ENCODE peak calls at places on chromosomes 11 and 22, in seven cellular contexts. W is AG04450, U is A549, F is choroid plexus epithelial cell, T is foreskin fibroblast, Z is epithelial cell of esophagus, G is lower leg skin. H is an unnamed sample.

GRCh38 chr11:13942908-13943505 is 19.5 kb upstream of the SPON1 start:
- DNase-seq in W (no peak), U (no peak), F (peak), T (peak), Z (peak), G (no peak), H (no peak)

GRCh38 chr11:70476669-70477068 is 78.3 kb downstream of the CTTN start:
- DNase-seq in W (no peak), U (no peak), F (no peak), T (peak), Z (no peak), G (no peak), H (no peak)

GRCh38 chr11:124900464-124900863 is 2.8 kb upstream of the ROBO4 start:
- DNase-seq in W (peak), U (peak), F (peak), T (peak), Z (peak), G (peak), H (peak)

GRCh38 chr11:45847908-45848316 is 637 bp downstream of the CRY2 start:
- DNase-seq in W (no peak), U (peak), F (peak), T (peak), Z (peak), G (peak), H (no peak)

GRCh38 chr11:127006311-127006710 is 5.7 kb upstream of the KIRREL3 start:
- DNase-seq in W (no peak), U (no peak), F (no peak), T (peak), Z (no peak), G (no peak), H (peak)

GRCh38 chr11:106132582-106133354 is 55.3 kb downstream of the AASDHPPT start:
- DNase-seq in W (no peak), U (no peak), F (no peak), T (no peak), Z (no peak), G (no peak), H (no peak)

GRCh38 chr11:64353101-64353738 is 5.7 kb upstream of the RPS6KA4 start:
- DNase-seq in W (no peak), U (no peak), F (no peak), T (no peak), Z (no peak), G (no peak), H (no peak)

GRCh38 chr11:57491371-57492061 is 24.0 kb downstream of the SLC43A1 start:
- DNase-seq in W (no peak), U (no peak), F (peak), T (peak), Z (peak), G (no peak), H (no peak)

GRCh38 chr11:68459886-68460740 is 439 bp upstream of the PPP6R3 start:
- DNase-seq in W (peak), U (peak), F (peak), T (peak), Z (peak), G (peak), H (peak)

GRCh38 chr11:73270855-73271477 is 1.2 kb upstream of the P2RY6 start:
- DNase-seq in W (no peak), U (no peak), F (no peak), T (no peak), Z (no peak), G (peak), H (no peak)

GRCh38 chr11:30046211-30046945 is 29.5 kb upstream of the KCNA4 start:
- DNase-seq in W (no peak), U (no peak), F (no peak), T (no peak), Z (no peak), G (no peak), H (no peak)

GRCh38 chr11:74936087-74936486 is 12.8 kb downstream of the XRRA1 start:
- DNase-seq in W (no peak), U (no peak), F (no peak), T (no peak), Z (no peak), G (no peak), H (no peak)

GRCh38 chr22:18044548-18045271 is 20.3 kb upstream of the MICAL3 start:
- DNase-seq in W (no peak), U (no peak), F (peak), T (no peak), Z (no peak), G (no peak), H (no peak)

GRCh38 chr11:129283141-129283540 is 91.0 kb upstream of the ARHGAP32 start:
- DNase-seq in W (no peak), U (no peak), F (no peak), T (no peak), Z (peak), G (no peak), H (no peak)

GRCh38 chr22:33747576-33748180 is 172.6 kb downstream of the LARGE1 start:
- DNase-seq in W (no peak), U (no peak), F (no peak), T (no peak), Z (no peak), G (no peak), H (no peak)

GRCh38 chr11:133215529-133216230 is 316.6 kb downstream of the OPCML start:
- DNase-seq in W (no peak), U (no peak), F (no peak), T (no peak), Z (no peak), G (no peak), H (no peak)

GRCh38 chr22:46471901-46472721 is 65.3 kb downstream of the CELSR1 start:
- DNase-seq in W (no peak), U (peak), F (no peak), T (no peak), Z (peak), G (no peak), H (no peak)

GRCh38 chr11:3060436-3061025 is 3.3 kb upstream of the CARS1 start:
- DNase-seq in W (no peak), U (no peak), F (no peak), T (no peak), Z (no peak), G (no peak), H (no peak)

GRCh38 chr11:104254347-104254746 is 90.4 kb upstream of the PDGFD start:
- DNase-seq in W (no peak), U (no peak), F (peak), T (peak), Z (peak), G (no peak), H (no peak)

DNA sequence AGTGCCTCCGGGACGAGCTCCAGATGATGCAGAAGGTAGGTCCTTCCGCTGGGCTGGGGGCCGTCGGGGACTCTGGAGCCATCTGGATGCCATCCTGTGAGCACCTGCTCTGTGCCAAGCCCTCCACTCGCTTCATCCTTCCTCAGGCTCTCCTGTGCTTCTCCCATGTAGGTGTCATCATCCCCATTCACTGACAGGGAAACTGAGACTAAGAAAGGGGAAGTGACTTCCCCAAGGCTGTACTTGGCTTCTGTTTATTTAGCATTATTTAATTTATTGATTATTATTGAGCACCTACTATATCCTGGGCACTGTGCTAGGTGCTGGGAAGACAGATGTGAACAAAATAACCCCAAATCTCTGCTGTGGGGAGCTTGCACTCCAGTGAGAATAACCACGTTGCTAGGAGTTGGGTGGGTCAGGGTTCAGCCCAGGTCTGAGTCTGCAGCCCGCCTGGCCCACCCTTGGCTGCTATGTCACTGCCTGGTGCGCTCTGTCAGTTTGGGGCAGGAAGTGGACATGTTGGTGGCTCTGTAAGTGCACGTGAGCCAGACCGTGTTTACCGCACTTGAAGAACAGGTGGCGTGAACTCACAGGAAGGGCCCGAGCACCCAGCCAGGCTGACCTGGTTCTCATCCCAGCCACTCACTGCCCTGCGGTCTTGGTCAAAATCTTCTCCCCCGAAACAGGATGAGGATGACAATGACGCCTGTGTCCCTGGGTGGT is 35.9 kb upstream of the GCAT start:
- DNase-seq in W (no peak), U (no peak), F (no peak), T (no peak), Z (no peak), G (no peak), H (no peak)
- TF ChIP-seq CTCF in W (no peak), U (no peak), F (no peak), T (no peak), Z (no peak), G (no peak), H (no peak)

GRCh38 chr22:49527611-49528419 is 299.9 kb downstream of the BRD1 start:
- DNase-seq in W (no peak), U (no peak), F (no peak), T (no peak), Z (no peak), G (no peak), H (no peak)

GRCh38 chr22:49528420-49528720 is 299.3 kb downstream of the BRD1 start:
- DNase-seq in W (no peak), U (no peak), F (no peak), T (no peak), Z (no peak), G (no peak), H (no peak)

GRCh38 chr22:49525366-49525765 is 302.3 kb downstream of the BRD1 start:
- DNase-seq in W (no peak), U (no peak), F (no peak), T (no peak), Z (no peak), G (no peak), H (no peak)

GRCh38 chr22:49524362-49524761 is 303.3 kb downstream of the BRD1 start:
- DNase-seq in W (no peak), U (no peak), F (no peak), T (no peak), Z (no peak), G (no peak), H (no peak)

DNA sequence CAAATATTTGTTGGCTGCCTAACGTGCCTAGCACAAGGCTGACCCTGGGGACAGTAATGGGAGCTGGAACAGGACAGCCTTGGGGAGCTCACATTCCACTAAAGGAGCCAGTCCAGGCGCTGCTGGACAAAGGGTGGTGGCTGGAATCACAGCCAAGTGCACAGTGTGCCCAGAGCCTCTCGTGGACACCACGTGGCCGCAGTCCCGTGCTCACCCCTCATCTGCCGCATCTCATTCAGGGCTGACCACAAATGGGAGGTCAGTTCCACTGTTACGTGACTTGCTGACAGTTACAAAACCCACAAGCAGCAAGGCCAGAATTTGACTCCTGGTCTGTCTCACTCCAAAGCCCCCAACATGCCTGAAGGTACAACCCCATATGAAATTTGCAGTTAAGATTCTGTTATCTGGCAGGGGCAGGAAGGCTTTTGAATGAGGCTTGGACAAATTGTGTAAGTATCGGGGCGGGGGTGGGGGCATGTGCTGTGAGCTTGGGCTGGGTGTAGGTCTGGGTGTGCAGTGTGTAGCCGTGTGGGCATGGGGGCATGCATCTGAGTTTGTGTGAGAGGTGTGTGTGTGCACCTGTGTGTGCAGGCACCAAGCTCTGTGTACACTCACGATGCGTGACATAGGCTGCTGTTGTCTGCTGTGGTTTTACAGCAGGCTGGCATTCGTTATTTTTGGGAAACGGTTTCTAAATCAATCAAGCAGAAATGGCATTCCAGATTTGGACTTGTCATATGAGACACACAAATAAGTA is 301.7 kb downstream of the BRD1 start:
- DNase-seq in W (no peak), U (no peak), F (no peak), T (no peak), Z (no peak), G (no peak), H (no peak)
- H3K4me3 ChIP-seq in W (no peak), U (no peak), F (no peak), T (no peak), Z (no peak), G (no peak), H (no peak)

DNA sequence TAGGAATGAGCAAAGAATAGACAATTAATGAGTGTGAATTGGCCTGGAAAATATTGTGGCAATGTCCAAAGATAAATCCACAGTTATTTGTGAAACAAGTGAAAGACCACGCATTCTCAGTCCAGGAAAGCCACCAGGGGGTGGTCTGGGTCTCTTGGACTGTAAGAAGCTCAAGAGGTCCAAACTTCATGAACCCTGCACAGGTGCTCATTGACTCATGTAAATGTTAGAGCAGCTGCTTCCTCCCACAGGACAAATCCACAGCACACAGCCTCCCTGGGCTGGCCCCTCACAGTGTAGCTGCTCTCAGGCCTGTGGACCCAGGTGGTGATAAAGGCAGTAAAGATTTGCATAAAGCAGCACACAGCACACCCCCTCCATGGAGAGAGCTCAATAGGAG is 114.0 kb downstream of the ZNF280B start:
- DNase-seq in W (no peak), U (no peak), F (no peak), T (no peak), Z (no peak), G (peak), H (no peak)
- TF ChIP-seq CTCF in W (no peak), U (no peak), F (no peak), T (no peak), Z (no peak), G (no peak), H (no peak)

DNA sequence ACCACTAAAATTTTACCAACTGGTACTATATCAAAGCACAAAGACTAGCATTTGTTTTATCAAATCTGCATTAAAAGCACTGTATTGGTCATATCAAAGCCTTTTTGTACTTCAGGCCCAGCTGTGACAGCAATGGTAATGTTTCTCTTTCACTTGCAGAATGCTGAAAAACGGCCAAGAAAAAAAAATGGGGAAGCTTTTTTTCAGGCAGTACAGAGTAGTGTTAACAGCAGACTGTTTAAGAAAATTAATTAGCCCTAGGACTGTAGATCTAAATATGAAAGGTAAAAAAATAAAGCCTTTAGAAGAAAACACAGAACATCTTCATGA is 33.3 kb downstream of the DENND5A start:
- DNase-seq in W (no peak), U (no peak), F (peak), T (peak), Z (no peak), G (no peak), H (no peak)
- H3K4me3 ChIP-seq in W (no peak), U (no peak), F (no peak), T (no peak), Z (no peak), G (no peak), H (no peak)

GRCh38 chr22:49026476-49027121 is 801.1 kb downstream of the BRD1 start:
- DNase-seq in W (no peak), U (peak), F (no peak), T (no peak), Z (no peak), G (no peak), H (no peak)
- TF ChIP-seq CTCF in W (no peak), U (peak), F (no peak), T (no peak), Z (no peak), G (no peak), H (no peak)

DNA sequence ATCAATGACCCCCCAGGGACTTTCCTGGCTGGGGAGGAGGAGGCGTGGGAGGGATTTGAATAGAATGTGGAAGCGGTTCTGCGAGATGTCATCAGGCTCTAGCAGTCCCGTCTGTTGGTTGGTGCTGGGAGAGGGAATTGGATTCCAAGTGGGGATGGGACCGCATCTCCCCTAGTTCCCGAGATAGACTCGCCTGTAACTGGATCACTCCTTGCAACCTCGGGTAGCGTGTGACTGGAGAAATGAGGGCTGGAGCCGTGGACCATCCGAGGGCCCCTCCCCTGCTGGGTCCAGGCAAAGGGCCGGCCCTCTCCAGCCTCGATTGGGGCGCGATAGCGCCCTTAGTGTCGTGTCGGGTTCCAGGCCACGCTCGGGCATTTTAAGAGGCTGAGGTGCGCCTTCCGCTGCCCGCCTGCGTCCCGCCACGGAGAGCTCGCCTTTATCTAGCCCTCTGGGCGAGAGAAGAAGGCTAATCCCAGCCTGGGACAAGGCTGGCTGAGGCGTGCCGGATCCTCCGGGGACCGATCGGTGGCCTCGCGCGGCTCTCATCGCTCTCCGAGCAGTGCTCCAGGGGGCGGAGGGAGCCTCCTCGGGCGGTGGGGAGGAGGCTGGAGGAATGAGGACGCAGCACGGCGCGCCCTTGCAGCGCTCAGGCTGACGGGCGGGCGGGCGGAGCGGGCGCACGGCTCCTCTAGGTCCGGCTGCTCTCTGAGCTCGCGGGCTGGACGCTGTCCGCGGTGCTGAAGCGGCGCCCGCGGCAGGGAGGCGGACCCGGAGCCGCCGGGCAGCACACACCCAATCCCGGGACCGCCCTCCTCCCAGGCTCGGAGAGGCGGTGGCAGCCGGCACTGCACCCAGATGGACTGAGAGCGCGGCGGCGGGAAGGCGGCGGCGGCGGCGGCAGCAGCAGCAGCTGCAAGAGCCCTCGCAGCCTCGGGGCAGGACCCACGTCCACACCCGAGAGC is 107.8 kb downstream of the OSBP2 start:
- DNase-seq in W (peak), U (peak), F (peak), T (peak), Z (peak), G (peak), H (peak)
- H3K4me3 ChIP-seq in W (peak), U (peak), F (peak), T (peak), Z (peak), G (no peak), H (peak)

GRCh38 chr11:107494036-107494435 is 36.4 kb upstream of the CWF19L2 start:
- DNase-seq in W (no peak), U (no peak), F (no peak), T (no peak), Z (no peak), G (no peak), H (no peak)
- TF ChIP-seq CTCF in W (no peak), U (no peak), F (no peak), T (no peak), Z (no peak), G (no peak), H (no peak)

GRCh38 chr11:93585758-93586157 is 42.6 kb upstream of the SMCO4 start:
- DNase-seq in W (peak), U (peak), F (peak), T (peak), Z (peak), G (no peak), H (peak)

GRCh38 chr11:93579187-93579773 is 36.1 kb upstream of the SMCO4 start:
- DNase-seq in W (no peak), U (no peak), F (no peak), T (no peak), Z (no peak), G (no peak), H (no peak)

GRCh38 chr11:93587858-93588581 is 44.8 kb upstream of the SMCO4 start:
- DNase-seq in W (no peak), U (no peak), F (no peak), T (no peak), Z (peak), G (no peak), H (no peak)

GRCh38 chr11:93589347-93589746 is 46.2 kb upstream of the SMCO4 start:
- DNase-seq in W (no peak), U (no peak), F (no peak), T (no peak), Z (no peak), G (no peak), H (no peak)

DNA sequence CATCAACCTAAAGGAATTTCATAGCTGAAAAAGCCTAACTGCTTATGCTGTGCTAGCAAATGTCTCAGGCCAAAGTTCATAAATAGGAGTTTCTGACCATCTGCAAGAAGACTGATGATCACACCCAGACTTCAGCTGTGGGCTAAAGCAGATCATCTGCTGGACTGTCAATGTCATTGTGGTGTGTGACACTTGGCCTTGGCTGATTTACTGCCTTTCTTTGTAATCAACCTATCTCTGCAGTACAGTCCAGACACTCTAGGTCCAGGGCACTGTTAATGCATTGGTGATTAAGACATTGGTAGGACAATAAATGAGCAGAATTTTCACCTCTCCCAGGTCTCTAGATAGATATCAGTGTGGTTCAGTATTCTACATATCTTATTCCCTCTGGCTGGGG is 40.3 kb upstream of the SMCO4 start:
- DNase-seq in W (no peak), U (no peak), F (no peak), T (no peak), Z (no peak), G (no peak), H (no peak)
- H3K4me3 ChIP-seq in W (no peak), U (no peak), F (no peak), T (no peak), Z (no peak), G (no peak), H (no peak)